ENCODE peak calls at places on chromosome 17, in eight cellular contexts. One of them, this sample, is unnamed.

GRCh38 chr17:82793974-82794620 is 42.2 kb downstream of the TBCD start:
- DNase-seq in cardiac muscle cell: no peak
- DNase-seq in fibroblast of lung: peak; percentile 53
- DNase-seq in keratinocyte: no peak
- DNase-seq in osteoblast: peak; percentile 92
- DNase-seq in fibroblast of villous mesenchyme: peak; percentile 25
- DNase-seq in endodermal cell: no peak
- DNase-seq in prostate gland: peak; percentile 53
- DNase-seq in this sample: no peak

GRCh38 chr17:45144199-45145034 is 3.9 kb upstream of the HEXIM1 start:
- DNase-seq in cardiac muscle cell: peak; percentile 75
- DNase-seq in fibroblast of lung: no peak
- DNase-seq in keratinocyte: no peak
- DNase-seq in osteoblast: peak; percentile 94
- DNase-seq in fibroblast of villous mesenchyme: no peak
- DNase-seq in endodermal cell: peak; percentile 78
- DNase-seq in prostate gland: peak; percentile 56
- DNase-seq in this sample: no peak

GRCh38 chr17:68599091-68599872 is 1.9 kb downstream of the FAM20A start:
- DNase-seq in cardiac muscle cell: no peak
- DNase-seq in fibroblast of lung: peak; percentile 65
- DNase-seq in keratinocyte: no peak
- DNase-seq in osteoblast: peak; percentile 94
- DNase-seq in fibroblast of villous mesenchyme: peak; percentile 92
- DNase-seq in endodermal cell: peak; percentile 59
- DNase-seq in prostate gland: no peak
- DNase-seq in this sample: no peak

GRCh38 chr17:12021604-12022003 is 927 bp downstream of the MAP2K4 start:
- DNase-seq in cardiac muscle cell: no peak
- DNase-seq in fibroblast of lung: no peak
- DNase-seq in keratinocyte: no peak
- DNase-seq in osteoblast: no peak
- DNase-seq in fibroblast of villous mesenchyme: no peak
- DNase-seq in endodermal cell: no peak
- DNase-seq in prostate gland: no peak
- DNase-seq in this sample: no peak

GRCh38 chr17:16189791-16190348 is 25.5 kb downstream of the NCOR1 start:
- DNase-seq in cardiac muscle cell: no peak
- DNase-seq in fibroblast of lung: no peak
- DNase-seq in keratinocyte: no peak
- DNase-seq in osteoblast: no peak
- DNase-seq in fibroblast of villous mesenchyme: no peak
- DNase-seq in endodermal cell: no peak
- DNase-seq in prostate gland: no peak
- DNase-seq in this sample: no peak

GRCh38 chr17:32914181-32914580 is 13.8 kb upstream of the TMEM98 start:
- DNase-seq in cardiac muscle cell: no peak
- DNase-seq in fibroblast of lung: no peak
- DNase-seq in keratinocyte: no peak
- DNase-seq in osteoblast: no peak
- DNase-seq in fibroblast of villous mesenchyme: no peak
- DNase-seq in endodermal cell: no peak
- DNase-seq in prostate gland: no peak
- DNase-seq in this sample: no peak

GRCh38 chr17:61562287-61562686 is 28.7 kb downstream of the NACA2 start:
- DNase-seq in cardiac muscle cell: no peak
- DNase-seq in fibroblast of lung: no peak
- DNase-seq in keratinocyte: no peak
- DNase-seq in osteoblast: no peak
- DNase-seq in fibroblast of villous mesenchyme: no peak
- DNase-seq in endodermal cell: no peak
- DNase-seq in prostate gland: no peak
- DNase-seq in this sample: no peak

GRCh38 chr17:12457493-12457892 is 208.2 kb upstream of the MYOCD start:
- DNase-seq in cardiac muscle cell: no peak
- DNase-seq in fibroblast of lung: no peak
- DNase-seq in keratinocyte: no peak
- DNase-seq in osteoblast: peak; percentile 15
- DNase-seq in fibroblast of villous mesenchyme: no peak
- DNase-seq in endodermal cell: no peak
- DNase-seq in prostate gland: no peak
- DNase-seq in this sample: no peak

GRCh38 chr17:64262125-64262421 is 987 bp downstream of the TEX2 start:
- DNase-seq in cardiac muscle cell: no peak
- DNase-seq in fibroblast of lung: no peak
- DNase-seq in keratinocyte: no peak
- DNase-seq in osteoblast: peak; percentile 65
- DNase-seq in fibroblast of villous mesenchyme: no peak
- DNase-seq in endodermal cell: no peak
- DNase-seq in prostate gland: no peak
- DNase-seq in this sample: no peak

GRCh38 chr17:64500923-64501765 is 4.3 kb upstream of the POLG2 start:
- DNase-seq in cardiac muscle cell: no peak
- DNase-seq in fibroblast of lung: no peak
- DNase-seq in keratinocyte: peak; percentile 57
- DNase-seq in osteoblast: no peak
- DNase-seq in fibroblast of villous mesenchyme: no peak
- DNase-seq in endodermal cell: no peak
- DNase-seq in prostate gland: no peak
- DNase-seq in this sample: no peak

GRCh38 chr17:6755731-6756184 is at the start of gene XAF1:
- DNase-seq in cardiac muscle cell: peak; percentile 72
- DNase-seq in fibroblast of lung: peak; percentile 57
- DNase-seq in keratinocyte: no peak
- DNase-seq in osteoblast: peak; percentile 85
- DNase-seq in fibroblast of villous mesenchyme: peak; percentile 86
- DNase-seq in endodermal cell: no peak
- DNase-seq in prostate gland: peak; percentile 25
- DNase-seq in this sample: no peak

GRCh38 chr17:59093702-59094231 is 12.9 kb downstream of the TRIM37 start:
- DNase-seq in cardiac muscle cell: peak; percentile 97
- DNase-seq in fibroblast of lung: peak; percentile 98
- DNase-seq in keratinocyte: peak; percentile 36
- DNase-seq in osteoblast: no peak
- DNase-seq in fibroblast of villous mesenchyme: peak; percentile 99
- DNase-seq in endodermal cell: no peak
- DNase-seq in prostate gland: no peak
- DNase-seq in this sample: peak; percentile 24

GRCh38 chr17:20010099-20010863 is 1.1 kb downstream of the SPECC1 start:
- DNase-seq in cardiac muscle cell: peak; percentile 71
- DNase-seq in fibroblast of lung: peak; percentile 75
- DNase-seq in keratinocyte: no peak
- DNase-seq in osteoblast: peak; percentile 87
- DNase-seq in fibroblast of villous mesenchyme: peak; percentile 68
- DNase-seq in endodermal cell: peak; percentile 80
- DNase-seq in prostate gland: peak; percentile 23
- DNase-seq in this sample: no peak

GRCh38 chr17:39676198-39676819 is 8.1 kb downstream of the PNMT start:
- DNase-seq in cardiac muscle cell: peak; percentile 27
- DNase-seq in fibroblast of lung: no peak
- DNase-seq in keratinocyte: no peak
- DNase-seq in osteoblast: peak; percentile 81
- DNase-seq in fibroblast of villous mesenchyme: no peak
- DNase-seq in endodermal cell: peak; percentile 87
- DNase-seq in prostate gland: peak; percentile 57
- DNase-seq in this sample: no peak

GRCh38 chr17:13786000-13786598 is 184.4 kb upstream of the HS3ST3A1 start:
- DNase-seq in cardiac muscle cell: peak; percentile 43
- DNase-seq in fibroblast of lung: peak; percentile 86
- DNase-seq in keratinocyte: no peak
- DNase-seq in osteoblast: peak; percentile 32
- DNase-seq in fibroblast of villous mesenchyme: peak; percentile 55
- DNase-seq in endodermal cell: no peak
- DNase-seq in prostate gland: no peak
- DNase-seq in this sample: no peak

GRCh38 chr17:38673714-38674012 is 1.1 kb downstream of the EPOP start:
- DNase-seq in cardiac muscle cell: peak; percentile 25
- DNase-seq in fibroblast of lung: peak; percentile 6
- DNase-seq in keratinocyte: no peak
- DNase-seq in osteoblast: no peak
- DNase-seq in fibroblast of villous mesenchyme: no peak
- DNase-seq in endodermal cell: no peak
- DNase-seq in prostate gland: no peak
- DNase-seq in this sample: no peak

GRCh38 chr17:53093386-53093785 is 729.3 kb upstream of the KIF2B start:
- DNase-seq in cardiac muscle cell: no peak
- DNase-seq in fibroblast of lung: no peak
- DNase-seq in keratinocyte: no peak
- DNase-seq in osteoblast: no peak
- DNase-seq in fibroblast of villous mesenchyme: no peak
- DNase-seq in endodermal cell: no peak
- DNase-seq in prostate gland: no peak
- DNase-seq in this sample: no peak

GRCh38 chr17:77619326-77619725 is 339.2 kb upstream of the TNRC6C start:
- DNase-seq in cardiac muscle cell: no peak
- DNase-seq in fibroblast of lung: no peak
- DNase-seq in keratinocyte: no peak
- DNase-seq in osteoblast: no peak
- DNase-seq in fibroblast of villous mesenchyme: no peak
- DNase-seq in endodermal cell: peak; percentile 27
- DNase-seq in prostate gland: no peak
- DNase-seq in this sample: no peak

GRCh38 chr17:81652901-81653771 is 3.2 kb downstream of the PDE6G start:
- DNase-seq in cardiac muscle cell: peak; percentile 17
- DNase-seq in fibroblast of lung: no peak
- DNase-seq in keratinocyte: no peak
- DNase-seq in osteoblast: peak; percentile 81
- DNase-seq in fibroblast of villous mesenchyme: no peak
- DNase-seq in endodermal cell: peak; percentile 89
- DNase-seq in prostate gland: no peak
- DNase-seq in this sample: no peak

GRCh38 chr17:73952498-73953205 is 250.8 kb upstream of the RPL38 start:
- DNase-seq in cardiac muscle cell: peak; percentile 14
- DNase-seq in fibroblast of lung: no peak
- DNase-seq in keratinocyte: no peak
- DNase-seq in osteoblast: no peak
- DNase-seq in fibroblast of villous mesenchyme: peak; percentile 3
- DNase-seq in endodermal cell: peak; percentile 90
- DNase-seq in prostate gland: no peak
- DNase-seq in this sample: no peak

GRCh38 chr17:32827227-32827626 is 49.7 kb downstream of the MYO1D start:
- DNase-seq in cardiac muscle cell: no peak
- DNase-seq in fibroblast of lung: no peak
- DNase-seq in keratinocyte: no peak
- DNase-seq in osteoblast: no peak
- DNase-seq in fibroblast of villous mesenchyme: no peak
- DNase-seq in endodermal cell: no peak
- DNase-seq in prostate gland: no peak
- DNase-seq in this sample: no peak

GRCh38 chr17:72151565-72152391 is 31.0 kb downstream of the SOX9 start:
- DNase-seq in cardiac muscle cell: peak; percentile 88
- DNase-seq in fibroblast of lung: peak; percentile 56
- DNase-seq in keratinocyte: no peak
- DNase-seq in osteoblast: peak; percentile 81
- DNase-seq in fibroblast of villous mesenchyme: peak; percentile 38
- DNase-seq in endodermal cell: peak; percentile 90
- DNase-seq in prostate gland: peak; percentile 85
- DNase-seq in this sample: no peak

GRCh38 chr17:80528521-80528920 is 16.1 kb upstream of the RPTOR start:
- DNase-seq in cardiac muscle cell: no peak
- DNase-seq in fibroblast of lung: no peak
- DNase-seq in keratinocyte: no peak
- DNase-seq in osteoblast: no peak
- DNase-seq in fibroblast of villous mesenchyme: no peak
- DNase-seq in endodermal cell: no peak
- DNase-seq in prostate gland: no peak
- DNase-seq in this sample: no peak

GRCh38 chr17:42680331-42680808 is 1.3 kb downstream of the CCR10 start:
- DNase-seq in cardiac muscle cell: no peak
- DNase-seq in fibroblast of lung: no peak
- DNase-seq in keratinocyte: no peak
- DNase-seq in osteoblast: peak; percentile 79
- DNase-seq in fibroblast of villous mesenchyme: peak; percentile 38
- DNase-seq in endodermal cell: no peak
- DNase-seq in prostate gland: no peak
- DNase-seq in this sample: no peak
- TF ChIP-seq CTCF in cardiac muscle cell: no peak
- TF ChIP-seq CTCF in fibroblast of lung: no peak
- TF ChIP-seq CTCF in keratinocyte: no peak
- TF ChIP-seq CTCF in osteoblast: no peak
- TF ChIP-seq CTCF in fibroblast of villous mesenchyme: no peak
- TF ChIP-seq CTCF in endodermal cell: no peak
- TF ChIP-seq CTCF in prostate gland: no peak
- TF ChIP-seq CTCF in this sample: no peak

GRCh38 chr17:76365256-76365903 is 11.7 kb upstream of the PRPSAP1 start:
- DNase-seq in cardiac muscle cell: no peak
- DNase-seq in fibroblast of lung: no peak
- DNase-seq in keratinocyte: no peak
- DNase-seq in osteoblast: no peak
- DNase-seq in fibroblast of villous mesenchyme: peak; percentile 38
- DNase-seq in endodermal cell: peak; percentile 75
- DNase-seq in prostate gland: no peak
- DNase-seq in this sample: no peak
- TF ChIP-seq CTCF in cardiac muscle cell: peak; percentile 41
- TF ChIP-seq CTCF in fibroblast of lung: no peak
- TF ChIP-seq CTCF in keratinocyte: peak; percentile 49
- TF ChIP-seq CTCF in osteoblast: peak; percentile 37
- TF ChIP-seq CTCF in fibroblast of villous mesenchyme: peak; percentile 50
- TF ChIP-seq CTCF in endodermal cell: peak; percentile 69
- TF ChIP-seq CTCF in prostate gland: no peak
- TF ChIP-seq CTCF in this sample: no peak

DNA sequence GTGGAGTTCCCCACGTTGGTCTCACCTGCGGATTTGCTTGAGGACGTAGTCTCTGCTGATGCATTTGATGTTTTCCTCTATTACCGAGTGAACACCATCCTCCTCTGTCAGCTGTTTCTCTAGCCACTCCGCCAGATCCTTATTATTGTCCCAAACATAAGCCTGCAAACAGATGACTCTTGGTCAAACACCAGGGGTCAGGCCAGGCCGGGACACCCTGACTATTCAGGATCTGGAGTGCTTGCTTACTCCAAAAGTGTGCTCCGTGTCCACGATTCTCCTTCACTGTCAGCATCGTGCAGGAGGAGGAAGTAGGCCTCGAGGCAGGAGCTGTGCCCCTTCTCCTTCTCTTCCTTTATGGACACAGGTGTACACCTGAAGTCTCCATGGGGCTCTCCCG is 140.2 kb downstream of the AATF start:
- DNase-seq in cardiac muscle cell: no peak
- DNase-seq in fibroblast of lung: no peak
- DNase-seq in keratinocyte: no peak
- DNase-seq in osteoblast: no peak
- DNase-seq in fibroblast of villous mesenchyme: no peak
- DNase-seq in endodermal cell: no peak
- DNase-seq in prostate gland: no peak
- DNase-seq in this sample: no peak
- TF ChIP-seq CTCF in cardiac muscle cell: no peak
- TF ChIP-seq CTCF in fibroblast of lung: no peak
- TF ChIP-seq CTCF in keratinocyte: no peak
- TF ChIP-seq CTCF in osteoblast: peak; percentile 16
- TF ChIP-seq CTCF in fibroblast of villous mesenchyme: no peak
- TF ChIP-seq CTCF in endodermal cell: peak; percentile 63
- TF ChIP-seq CTCF in prostate gland: no peak
- TF ChIP-seq CTCF in this sample: no peak

GRCh38 chr17:47717261-47717697 is 15.8 kb upstream of the TBX21 start:
- DNase-seq in cardiac muscle cell: no peak
- DNase-seq in fibroblast of lung: no peak
- DNase-seq in keratinocyte: no peak
- DNase-seq in osteoblast: no peak
- DNase-seq in fibroblast of villous mesenchyme: no peak
- DNase-seq in endodermal cell: no peak
- DNase-seq in prostate gland: no peak
- DNase-seq in this sample: no peak
- TF ChIP-seq CTCF in cardiac muscle cell: peak; percentile 47
- TF ChIP-seq CTCF in fibroblast of lung: peak; percentile 19
- TF ChIP-seq CTCF in keratinocyte: peak; percentile 30
- TF ChIP-seq CTCF in osteoblast: peak; percentile 51
- TF ChIP-seq CTCF in fibroblast of villous mesenchyme: peak; percentile 39
- TF ChIP-seq CTCF in endodermal cell: peak; percentile 73
- TF ChIP-seq CTCF in prostate gland: no peak
- TF ChIP-seq CTCF in this sample: no peak

This sample was measured in omental fat pad.